ENCODE peak calls at places on chromosomes 2 and 18, in eight cellular contexts. One of them, this sample, is unnamed.

GRCh38 chr2:26974352-26974751 is 3.9 kb downstream of the MAPRE3 start:
- DNase-seq in HCEC 1CT: no peak
- DNase-seq in stimulated activated CD4-positive, alpha-beta T cell treated with anti-CD3 and anti-CD28 coated beads, Interleukin-2, amount 100 ng/mL, for 24 hours: no peak
- DNase-seq in B cell: no peak
- DNase-seq in cardiac fibroblast: no peak
- DNase-seq in NCI-H2171: no peak
- DNase-seq in endodermal cell: no peak
- DNase-seq in EL: no peak
- DNase-seq in this sample: no peak

GRCh38 chr2:113252047-113252582 is 26.6 kb downstream of the PAX8 start:
- DNase-seq in HCEC 1CT: no peak
- DNase-seq in stimulated activated CD4-positive, alpha-beta T cell treated with anti-CD3 and anti-CD28 coated beads, Interleukin-2, amount 100 ng/mL, for 24 hours: no peak
- DNase-seq in B cell: no peak
- DNase-seq in cardiac fibroblast: no peak
- DNase-seq in NCI-H2171: no peak
- DNase-seq in endodermal cell: no peak
- DNase-seq in EL: no peak
- DNase-seq in this sample: no peak

GRCh38 chr2:236449167-236449586 is 120.4 kb upstream of the ACKR3 start:
- DNase-seq in HCEC 1CT: no peak
- DNase-seq in stimulated activated CD4-positive, alpha-beta T cell treated with anti-CD3 and anti-CD28 coated beads, Interleukin-2, amount 100 ng/mL, for 24 hours: no peak
- DNase-seq in B cell: no peak
- DNase-seq in cardiac fibroblast: no peak
- DNase-seq in NCI-H2171: no peak
- DNase-seq in endodermal cell: no peak
- DNase-seq in EL: no peak
- DNase-seq in this sample: no peak

GRCh38 chr2:138267161-138267901 is 234.2 kb upstream of the SPOPL start:
- DNase-seq in HCEC 1CT: peak; percentile 87
- DNase-seq in stimulated activated CD4-positive, alpha-beta T cell treated with anti-CD3 and anti-CD28 coated beads, Interleukin-2, amount 100 ng/mL, for 24 hours: no peak
- DNase-seq in B cell: no peak
- DNase-seq in cardiac fibroblast: peak; percentile 86
- DNase-seq in NCI-H2171: no peak
- DNase-seq in endodermal cell: no peak
- DNase-seq in EL: peak; percentile 82
- DNase-seq in this sample: no peak

GRCh38 chr2:53437371-53437770 is 330.2 kb upstream of the CHAC2 start:
- DNase-seq in HCEC 1CT: peak; percentile 71
- DNase-seq in stimulated activated CD4-positive, alpha-beta T cell treated with anti-CD3 and anti-CD28 coated beads, Interleukin-2, amount 100 ng/mL, for 24 hours: no peak
- DNase-seq in B cell: no peak
- DNase-seq in cardiac fibroblast: no peak
- DNase-seq in NCI-H2171: no peak
- DNase-seq in endodermal cell: no peak
- DNase-seq in EL: peak; percentile 48
- DNase-seq in this sample: no peak

GRCh38 chr2:101359436-101359835 is 27.9 kb downstream of the CREG2 start:
- DNase-seq in HCEC 1CT: no peak
- DNase-seq in stimulated activated CD4-positive, alpha-beta T cell treated with anti-CD3 and anti-CD28 coated beads, Interleukin-2, amount 100 ng/mL, for 24 hours: no peak
- DNase-seq in B cell: no peak
- DNase-seq in cardiac fibroblast: no peak
- DNase-seq in NCI-H2171: no peak
- DNase-seq in endodermal cell: no peak
- DNase-seq in EL: no peak
- DNase-seq in this sample: no peak

GRCh38 chr2:9096761-9097160 is 93.3 kb upstream of the MBOAT2 start:
- DNase-seq in HCEC 1CT: no peak
- DNase-seq in stimulated activated CD4-positive, alpha-beta T cell treated with anti-CD3 and anti-CD28 coated beads, Interleukin-2, amount 100 ng/mL, for 24 hours: no peak
- DNase-seq in B cell: no peak
- DNase-seq in cardiac fibroblast: no peak
- DNase-seq in NCI-H2171: no peak
- DNase-seq in endodermal cell: no peak
- DNase-seq in EL: no peak
- DNase-seq in this sample: no peak

GRCh38 chr2:224611938-224612337 is 26.8 kb upstream of the CUL3 start:
- DNase-seq in HCEC 1CT: no peak
- DNase-seq in stimulated activated CD4-positive, alpha-beta T cell treated with anti-CD3 and anti-CD28 coated beads, Interleukin-2, amount 100 ng/mL, for 24 hours: no peak
- DNase-seq in B cell: no peak
- DNase-seq in cardiac fibroblast: no peak
- DNase-seq in NCI-H2171: no peak
- DNase-seq in endodermal cell: no peak
- DNase-seq in EL: no peak
- DNase-seq in this sample: no peak

GRCh38 chr2:174004311-174004695 is 39.1 kb upstream of the SP3 start:
- DNase-seq in HCEC 1CT: no peak
- DNase-seq in stimulated activated CD4-positive, alpha-beta T cell treated with anti-CD3 and anti-CD28 coated beads, Interleukin-2, amount 100 ng/mL, for 24 hours: no peak
- DNase-seq in B cell: no peak
- DNase-seq in cardiac fibroblast: no peak
- DNase-seq in NCI-H2171: no peak
- DNase-seq in endodermal cell: no peak
- DNase-seq in EL: no peak
- DNase-seq in this sample: no peak

GRCh38 chr2:568639-568963 is 108.6 kb downstream of the TMEM18 start:
- DNase-seq in HCEC 1CT: no peak
- DNase-seq in stimulated activated CD4-positive, alpha-beta T cell treated with anti-CD3 and anti-CD28 coated beads, Interleukin-2, amount 100 ng/mL, for 24 hours: no peak
- DNase-seq in B cell: no peak
- DNase-seq in cardiac fibroblast: no peak
- DNase-seq in NCI-H2171: no peak
- DNase-seq in endodermal cell: no peak
- DNase-seq in EL: no peak
- DNase-seq in this sample: no peak

GRCh38 chr18:26547302-26548143 is 830 bp downstream of the KCTD1 start:
- DNase-seq in HCEC 1CT: no peak
- DNase-seq in stimulated activated CD4-positive, alpha-beta T cell treated with anti-CD3 and anti-CD28 coated beads, Interleukin-2, amount 100 ng/mL, for 24 hours: peak; percentile 69
- DNase-seq in B cell: peak; percentile 52
- DNase-seq in cardiac fibroblast: peak; percentile 88
- DNase-seq in NCI-H2171: no peak
- DNase-seq in endodermal cell: peak; percentile 93
- DNase-seq in EL: peak; percentile 80
- DNase-seq in this sample: no peak

GRCh38 chr2:186348200-186348599 is 137.9 kb upstream of the ZC3H15 start:
- DNase-seq in HCEC 1CT: no peak
- DNase-seq in stimulated activated CD4-positive, alpha-beta T cell treated with anti-CD3 and anti-CD28 coated beads, Interleukin-2, amount 100 ng/mL, for 24 hours: no peak
- DNase-seq in B cell: no peak
- DNase-seq in cardiac fibroblast: peak; percentile 61
- DNase-seq in NCI-H2171: no peak
- DNase-seq in endodermal cell: no peak
- DNase-seq in EL: no peak
- DNase-seq in this sample: peak; percentile 41

GRCh38 chr2:164896634-164897033 is 55.0 kb upstream of the COBLL1 start:
- DNase-seq in HCEC 1CT: peak; percentile 78
- DNase-seq in stimulated activated CD4-positive, alpha-beta T cell treated with anti-CD3 and anti-CD28 coated beads, Interleukin-2, amount 100 ng/mL, for 24 hours: no peak
- DNase-seq in B cell: no peak
- DNase-seq in cardiac fibroblast: peak; percentile 42
- DNase-seq in NCI-H2171: peak; percentile 38
- DNase-seq in endodermal cell: no peak
- DNase-seq in EL: peak; percentile 79
- DNase-seq in this sample: no peak

GRCh38 chr18:6444484-6445228 is 29.9 kb upstream of the L3MBTL4 start:
- DNase-seq in HCEC 1CT: no peak
- DNase-seq in stimulated activated CD4-positive, alpha-beta T cell treated with anti-CD3 and anti-CD28 coated beads, Interleukin-2, amount 100 ng/mL, for 24 hours: no peak
- DNase-seq in B cell: no peak
- DNase-seq in cardiac fibroblast: no peak
- DNase-seq in NCI-H2171: no peak
- DNase-seq in endodermal cell: no peak
- DNase-seq in EL: no peak
- DNase-seq in this sample: no peak

GRCh38 chr18:70382032-70382431 is 93.2 kb downstream of the SOCS6 start:
- DNase-seq in HCEC 1CT: no peak
- DNase-seq in stimulated activated CD4-positive, alpha-beta T cell treated with anti-CD3 and anti-CD28 coated beads, Interleukin-2, amount 100 ng/mL, for 24 hours: no peak
- DNase-seq in B cell: no peak
- DNase-seq in cardiac fibroblast: no peak
- DNase-seq in NCI-H2171: no peak
- DNase-seq in endodermal cell: no peak
- DNase-seq in EL: no peak
- DNase-seq in this sample: peak; percentile 27